ENCODE peak calls at places on chromosomes 1 and 21, in eight cellular contexts. R is vagina; M is effector memory CD4-positive, alpha-beta T cell; F is CD8-positive, alpha-beta memory T cell; T is fibroblast of lung; C is left ventricle myocardium inferior; D is Karpas-422; G is right atrium auricular region. K is an unnamed sample. For H3K4me1 and H3K27me3, the result is how much of the 10 kb centered on the place peaks cover.

GRCh38 chr1:43554444-43554992 is 23.8 kb downstream of the PTPRF start:
- DNase-seq in D (peak), T (peak), C (no peak), M (no peak), G (no peak), R (no peak), F (no peak), K (peak)

GRCh38 chr1:187959062-187959461 is 1130.3 kb downstream of the PLA2G4A start:
- DNase-seq in M (no peak), F (no peak), C (no peak), D (no peak), T (no peak), R (no peak), G (no peak), K (no peak)

GRCh38 chr1:12616709-12617373 is 1.2 kb downstream of the DHRS3 start:
- DNase-seq in F (no peak), M (no peak), R (no peak), G (no peak), D (no peak), T (no peak), C (peak), K (no peak)

GRCh38 chr21:41894922-41895557 is 15.9 kb upstream of the PRDM15 start:
- DNase-seq in T (peak), M (no peak), C (no peak), F (no peak), R (no peak), D (no peak), G (no peak), K (no peak)

GRCh38 chr1:156082111-156083091 is at the start of gene MEX3A:
- DNase-seq in M (peak), C (peak), G (peak), T (peak), R (no peak), D (peak), F (peak), K (peak)

GRCh38 chr1:216984536-216984935 is 261.3 kb upstream of the ESRRG start:
- DNase-seq in C (no peak), M (no peak), F (no peak), D (no peak), T (no peak), R (no peak), G (no peak), K (no peak)

GRCh38 chr1:110477041-110477440 is 26.1 kb downstream of the PROK1 start:
- DNase-seq in T (peak), D (no peak), M (no peak), C (no peak), G (no peak), F (no peak), R (no peak), K (no peak)

GRCh38 chr1:15249032-15249601 is 2.1 kb downstream of the FHAD1 start:
- DNase-seq in F (peak), T (no peak), C (no peak), G (no peak), M (peak), R (no peak), D (no peak), K (peak)

GRCh38 chr1:47024138-47024856 is 828 bp downstream of the CYP4X1 start:
- DNase-seq in D (no peak), C (no peak), T (no peak), F (no peak), G (no peak), R (no peak), M (no peak), K (no peak)

GRCh38 chr1:113003751-113004690 is 48.0 kb upstream of the SLC16A1 start:
- DNase-seq in F (no peak), M (no peak), D (no peak), T (no peak), R (no peak), C (no peak), G (no peak), K (no peak)

GRCh38 chr1:149962039-149962647 is 25.5 kb upstream of the MTMR11 start:
- DNase-seq in D (peak), G (peak), R (no peak), C (no peak), T (peak), M (peak), F (peak), K (peak)

GRCh38 chr1:30964706-30965105 is 56.1 kb upstream of the SDC3 start:
- DNase-seq in M (no peak), G (no peak), T (no peak), R (no peak), F (no peak), C (peak), D (no peak), K (no peak)

GRCh38 chr1:69103213-69103612 is 464.5 kb upstream of the LRRC7 start:
- DNase-seq in F (no peak), C (no peak), G (no peak), M (no peak), T (no peak), D (no peak), R (no peak), K (no peak)

GRCh38 chr1:30759718-30760281 is 2.2 kb upstream of the LAPTM5 start:
- DNase-seq in G (no peak), C (no peak), T (no peak), M (peak), R (no peak), D (no peak), F (peak), K (peak)

GRCh38 chr1:54342764-54343687 is 63.2 kb downstream of the SSBP3 start:
- DNase-seq in G (no peak), T (no peak), R (no peak), D (no peak), F (no peak), M (no peak), C (no peak), K (no peak)

GRCh38 chr1:204268101-204268500 is 54.3 kb upstream of the GOLT1A start:
- DNase-seq in R (no peak), F (no peak), G (no peak), T (no peak), C (no peak), M (no peak), D (no peak), K (no peak)

GRCh38 chr1:97849350-97850339 is 71.2 kb downstream of the DPYD start:
- DNase-seq in G (no peak), F (no peak), R (no peak), D (peak), M (no peak), C (no peak), T (peak), K (no peak)

GRCh38 chr1:51644533-51645197 is 27.8 kb downstream of the OSBPL9 start:
- DNase-seq in G (peak), F (no peak), D (no peak), T (peak), R (no peak), C (no peak), M (no peak), K (no peak)

GRCh38 chr1:47023268-47024137 is at the start of gene CYP4X1:
- DNase-seq in D (no peak), F (no peak), T (no peak), C (peak), M (no peak), R (no peak), G (no peak), K (no peak)

GRCh38 chr1:208652300-208653160 is 408.3 kb upstream of the PLXNA2 start:
- DNase-seq in R (no peak), D (peak), G (peak), T (peak), C (peak), M (no peak), F (no peak), K (peak)

GRCh38 chr1:117632269-117633067 is 26.6 kb downstream of the TENT5C start:
- DNase-seq in M (no peak), R (peak), D (no peak), F (no peak), C (no peak), T (no peak), G (no peak), K (peak)

GRCh38 chr1:1391225-1391624 is 7.9 kb downstream of the CCNL2 start:
- DNase-seq in C (no peak), D (no peak), G (no peak), T (no peak), R (no peak), F (no peak), M (no peak), K (no peak)

GRCh38 chr1:151915066-151915686 is 5.9 kb upstream of the THEM4 start:
- DNase-seq in G (no peak), F (no peak), C (no peak), R (no peak), D (no peak), T (no peak), M (no peak), K (no peak)

GRCh38 chr1:117110774-117111173 is 10.8 kb downstream of the TRIM45 start:
- DNase-seq in D (no peak), G (no peak), C (no peak), T (no peak), F (no peak), M (no peak), R (no peak), K (no peak)

GRCh38 chr1:6822530-6823359 is 37.5 kb downstream of the CAMTA1 start:
- DNase-seq in G (no peak), C (no peak), M (no peak), R (no peak), D (peak), T (no peak), F (no peak), K (no peak)

GRCh38 chr1:43379476-43379875 is 10.1 kb downstream of the MED8 start:
- DNase-seq in G (no peak), M (no peak), D (no peak), F (no peak), C (no peak), T (no peak), R (no peak), K (no peak)

GRCh38 chr21:28635541-28635940 is 357.1 kb downstream of the LTN1 start:
- DNase-seq in M (no peak), R (no peak), F (no peak), C (no peak), D (no peak), G (no peak), T (no peak), K (no peak)
- H3K4me1 ChIP-seq in M (under half), R (under half), F (under half), C (under half), D (under half), G (under half), T (under half), K (under half)

DNA sequence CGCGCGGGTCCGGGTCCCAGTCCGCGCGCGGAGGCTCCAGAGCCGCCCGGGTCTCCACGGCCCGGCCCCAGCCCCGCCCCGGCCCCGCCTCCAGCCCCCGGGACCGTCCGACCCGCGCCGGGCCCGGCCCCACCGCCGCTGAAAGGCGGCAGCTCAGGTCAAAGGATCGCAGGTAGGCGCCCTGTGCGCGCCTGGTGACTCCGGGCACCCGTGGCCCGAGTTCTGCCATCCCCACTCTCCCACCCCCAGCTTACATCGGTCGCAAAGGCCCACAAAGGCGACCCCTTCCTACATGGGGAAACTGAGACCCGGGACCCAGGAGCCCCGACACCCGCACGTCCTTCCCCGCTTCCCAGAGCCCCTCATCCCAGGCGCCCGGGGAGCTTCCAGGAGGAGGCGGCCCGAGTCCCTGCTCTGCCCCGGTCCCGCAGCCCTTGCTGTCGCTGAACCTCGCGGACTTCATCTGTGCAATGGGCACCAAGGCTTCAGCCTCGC is at the start of gene TMEM200B:
- DNase-seq in G (no peak), D (no peak), C (peak), R (no peak), T (no peak), M (no peak), F (no peak), K (no peak)
- H3K27me3 ChIP-seq in G (under half), D (under half), C (under half), R (under half), T (under half), M (under half), F (under half), K (under half)

DNA sequence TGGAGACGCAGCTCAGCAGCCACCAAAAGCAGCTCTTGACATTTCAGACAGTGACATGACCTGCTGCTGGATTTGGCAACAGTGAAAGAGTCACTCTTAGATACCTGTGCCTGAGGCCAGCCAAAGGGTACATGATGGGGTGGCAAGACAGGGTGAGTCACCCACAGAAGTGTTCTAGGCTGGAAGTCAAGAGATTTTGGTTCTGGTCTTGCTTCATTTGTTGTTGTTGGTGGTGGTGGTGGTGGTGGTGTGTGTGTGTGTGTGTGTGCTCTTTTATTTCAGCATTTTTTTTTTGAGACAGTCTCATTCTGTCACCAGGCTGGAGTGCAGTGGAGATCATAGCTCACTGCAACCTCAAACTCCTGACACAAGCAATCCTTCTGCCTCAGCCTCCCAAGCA is 25.8 kb downstream of the SHISAL2A start:
- DNase-seq in M (no peak), R (no peak), G (no peak), T (no peak), C (no peak), D (no peak), F (no peak), K (peak)
- H3K27ac ChIP-seq in M (no peak), R (no peak), G (no peak), T (no peak), C (no peak), D (no peak), F (no peak), K (no peak)

GRCh38 chr1:173866462-173866861 is 1.3 kb downstream of the GAS5 start:
- DNase-seq in D (no peak), M (no peak), T (no peak), G (no peak), F (no peak), R (no peak), C (no peak), K (no peak)
- H3K4me1 ChIP-seq in D (under half), M (under half), T (under half), G (half or more), F (half or more), R (under half), C (half or more), K (half or more)

DNA sequence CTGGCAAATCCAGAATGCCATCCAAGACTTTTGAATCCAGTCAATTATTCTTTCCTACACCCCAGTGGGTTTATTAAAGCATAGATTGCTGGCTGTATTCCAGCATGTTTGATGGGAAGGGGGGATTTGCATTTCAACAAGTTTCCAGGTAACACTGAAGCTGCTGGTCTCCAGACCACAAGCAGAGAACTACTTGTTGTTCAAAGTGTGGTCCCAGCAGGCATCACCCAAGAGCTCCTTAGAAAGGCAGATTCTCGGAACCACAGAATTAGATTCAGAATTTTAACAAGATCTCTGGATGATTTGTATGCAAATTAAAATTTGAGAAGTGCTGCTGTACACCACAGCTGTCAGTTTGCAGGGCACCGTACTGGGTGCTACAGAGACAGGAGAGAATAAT is 216.3 kb upstream of the FAM78B start:
- DNase-seq in R (no peak), M (no peak), D (no peak), T (no peak), G (no peak), C (no peak), F (no peak), K (no peak)
- H3K27me3 ChIP-seq in R (under half), M (under half), D (under half), T (under half), G (under half), C (under half), F (under half), K (under half)

K was measured in CD4-positive, CD25-positive, alpha-beta regulatory T cell.